ENCODE peak calls at places on chromosome 15, in five cellular contexts. Y is gastrocnemius medialis, R is heart right ventricle, U is RWPE2, C is BJ. X is an unnamed sample. For H3K36me3, the result is how much of the 10 kb centered on the place peaks cover.

GRCh38 chr15:57654136-57654845 is 52.2 kb upstream of the POLR2M start:
- DNase-seq in Y (no peak), R (no peak), U (no peak), C (peak), X (peak)

GRCh38 chr15:101246391-101246790 is 5.5 kb downstream of the CHSY1 start:
- DNase-seq in Y (no peak), R (no peak), U (no peak), C (no peak), X (no peak)

GRCh38 chr15:90862964-90863721 is 5.2 kb upstream of the FURIN start:
- DNase-seq in Y (peak), R (no peak), U (no peak), C (no peak), X (no peak)

GRCh38 chr15:52657338-52657737 is 21.9 kb downstream of the ATOSA start:
- DNase-seq in Y (no peak), R (no peak), U (no peak), C (peak), X (no peak)

GRCh38 chr15:34861216-34861615 is 65.9 kb upstream of the ACTC1 start:
- DNase-seq in Y (no peak), R (no peak), U (no peak), C (no peak), X (no peak)

GRCh38 chr15:42553549-42553948 is 4.9 kb downstream of the HAUS2 start:
- DNase-seq in Y (no peak), R (no peak), U (no peak), C (no peak), X (no peak)

GRCh38 chr15:50150851-50151250 is 31.1 kb upstream of the SLC27A2 start:
- DNase-seq in Y (no peak), R (no peak), U (no peak), C (no peak), X (no peak)

GRCh38 chr15:101489633-101490407 is at the start of gene PCSK6:
- DNase-seq in Y (no peak), R (no peak), U (no peak), C (no peak), X (no peak)

GRCh38 chr15:80502782-80503181 is 98.6 kb downstream of the ARNT2 start:
- DNase-seq in Y (no peak), R (no peak), U (no peak), C (no peak), X (no peak)
- H3K4me3 ChIP-seq in Y (no peak), R (no peak), U (no peak), C (no peak), X (no peak)

GRCh38 chr15:71098920-71099319 is 16.4 kb upstream of the THSD4 start:
- DNase-seq in Y (no peak), R (no peak), U (no peak), C (no peak), X (no peak)

GRCh38 chr15:71104636-71105035 is 10.6 kb upstream of the THSD4 start:
- DNase-seq in Y (no peak), R (no peak), U (no peak), C (no peak), X (no peak)

GRCh38 chr15:71105444-71105843 is 9.8 kb upstream of the THSD4 start:
- DNase-seq in Y (no peak), R (no peak), U (no peak), C (no peak), X (no peak)

GRCh38 chr15:71106802-71107500 is 8.3 kb upstream of the THSD4 start:
- DNase-seq in Y (no peak), R (no peak), U (no peak), C (no peak), X (no peak)

DNA sequence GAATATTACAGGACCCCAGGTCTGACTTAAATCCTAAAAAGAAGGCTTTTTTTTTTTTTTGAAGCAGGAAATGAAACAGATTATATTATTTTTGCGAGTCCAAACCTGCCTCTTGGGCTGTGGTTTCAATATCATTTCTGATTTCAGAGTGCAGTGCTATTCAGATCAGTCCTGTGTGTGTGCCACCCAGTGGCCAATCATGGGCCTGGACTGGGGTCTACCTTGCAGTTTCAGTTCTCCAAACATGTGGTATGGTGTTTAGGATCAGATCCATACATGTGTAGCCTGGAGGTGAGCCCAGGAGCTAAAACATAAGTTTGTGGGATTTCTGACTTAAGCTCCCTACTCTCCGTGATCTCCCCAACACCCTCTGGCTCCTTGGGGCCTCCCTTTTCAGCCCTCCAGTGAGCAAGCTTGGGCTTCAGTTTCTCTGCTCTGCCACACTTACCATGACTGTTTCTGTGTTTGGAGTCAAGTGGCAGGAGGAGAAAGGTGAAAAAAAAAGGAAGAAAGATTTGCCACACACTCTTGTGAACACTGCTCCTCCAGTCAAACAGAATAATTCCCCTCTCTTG is 12.1 kb upstream of the THSD4 start:
- DNase-seq in Y (no peak), R (no peak), U (no peak), C (no peak), X (no peak)
- TF ChIP-seq CTCF in Y (no peak), R (peak), U (peak), C (peak), X (peak)

DNA sequence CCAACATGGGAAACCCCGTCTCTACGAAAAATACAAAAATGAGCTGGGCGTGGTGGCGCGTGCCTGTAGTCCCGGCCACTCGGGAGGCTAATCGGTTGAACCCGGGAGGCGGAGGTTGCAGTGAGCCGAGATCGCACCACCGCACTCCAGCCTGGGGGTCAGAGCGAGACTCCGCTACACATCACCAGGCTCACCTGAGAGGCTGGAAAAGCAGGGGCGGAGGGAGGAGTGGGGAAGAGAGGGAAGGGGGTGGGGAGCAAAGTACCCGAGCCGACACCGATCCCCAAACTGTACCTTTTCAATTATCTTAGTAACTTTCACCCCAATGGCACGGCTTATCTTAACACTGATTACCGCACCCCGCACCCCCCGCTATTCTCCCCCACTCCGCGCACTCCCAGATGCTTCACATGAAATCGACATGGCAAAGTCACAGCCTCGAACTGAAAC is 46.4 kb upstream of the SYNM start:
- DNase-seq in Y (no peak), R (no peak), U (no peak), C (no peak), X (no peak)
- H3K36me3 ChIP-seq in Y (under half), R (under half), U (under half), C (under half), X (under half)

GRCh38 chr15:55403531-55403930 is 4.6 kb downstream of the CCPG1 start:
- DNase-seq in Y (no peak), R (no peak), U (no peak), C (no peak), X (no peak)
- H3K4me3 ChIP-seq in Y (peak), R (no peak), U (no peak), C (no peak), X (no peak)

GRCh38 chr15:28982886-28983285 is 97.1 kb downstream of the APBA2 start:
- DNase-seq in Y (no peak), R (no peak), U (no peak), C (no peak), X (no peak)

GRCh38 chr15:28984421-28985375 is 98.9 kb downstream of the APBA2 start:
- DNase-seq in Y (no peak), R (no peak), U (no peak), C (no peak), X (no peak)

GRCh38 chr15:28981921-28982320 is 96.1 kb downstream of the APBA2 start:
- DNase-seq in Y (no peak), R (no peak), U (no peak), C (no peak), X (no peak)

GRCh38 chr15:28985691-28986090 is 99.9 kb downstream of the APBA2 start:
- DNase-seq in Y (no peak), R (no peak), U (no peak), C (no peak), X (no peak)

GRCh38 chr15:28983432-28984311 is 97.9 kb downstream of the APBA2 start:
- DNase-seq in Y (no peak), R (no peak), U (no peak), C (no peak), X (no peak)
- TF ChIP-seq CTCF in Y (no peak), R (no peak), U (no peak), C (no peak), X (peak)

GRCh38 chr15:92968926-92969664 is 69.0 kb downstream of the CHD2 start:
- DNase-seq in Y (no peak), R (no peak), U (no peak), C (no peak), X (no peak)
- H3K36me3 ChIP-seq in Y (under half), R (half or more), U (half or more), C (under half), X (under half)

GRCh38 chr15:71691322-71691699 is 119.0 kb upstream of the NR2E3 start:
- DNase-seq in Y (no peak), R (no peak), U (no peak), C (no peak), X (no peak)
- H3K4me3 ChIP-seq in Y (no peak), R (peak), U (no peak), C (peak), X (no peak)

X was measured in kidney epithelial cell.